ENCODE peak calls at places on chromosomes 1 and 21, in ten cellular contexts. N is prostate gland, M is uterus, F is Peyer's patch, Z is transverse colon, V is tibial nerve, I is IMR-90, B is stomach, K is K562, O is body of pancreas. R is an unnamed sample.

GRCh38 chr21:33069645-33069993 is 322 bp upstream of the OLIG1 start:
- DNase-seq in N (no peak), K (no peak), V (no peak), I (no peak), F (no peak), O (no peak), M (no peak), B (no peak), Z (no peak), R (no peak)

GRCh38 chr1:156504062-156504813 is 3.7 kb upstream of the MEF2D start:
- DNase-seq in V (no peak), O (no peak), K (no peak), F (peak), I (peak), B (no peak), Z (peak), M (no peak), N (no peak), R (no peak)

GRCh38 chr1:12774801-12775345 is 1.3 kb downstream of the PRAMEF12 start:
- DNase-seq in K (no peak), N (no peak), I (no peak), F (no peak), B (no peak), V (no peak), O (no peak), Z (no peak), M (no peak), R (no peak)

GRCh38 chr1:226736001-226736907 is 2.8 kb downstream of the ITPKB start:
- DNase-seq in Z (peak), O (no peak), K (no peak), B (no peak), N (no peak), I (no peak), M (peak), F (no peak), V (no peak), R (no peak)

GRCh38 chr1:201184734-201185453 is 5.7 kb upstream of the IGFN1 start:
- DNase-seq in M (peak), F (no peak), I (peak), K (peak), B (peak), Z (peak), V (no peak), N (peak), O (peak), R (no peak)

GRCh38 chr1:12336436-12336835 is 106.6 kb downstream of the VPS13D start:
- DNase-seq in N (no peak), B (no peak), F (no peak), O (peak), I (peak), Z (no peak), V (no peak), M (no peak), K (no peak), R (no peak)

GRCh38 chr1:114323959-114324825 is 170.5 kb upstream of the SYT6 start:
- DNase-seq in Z (no peak), F (no peak), B (no peak), O (no peak), M (peak), I (no peak), V (no peak), K (no peak), N (no peak), R (no peak)

GRCh38 chr1:21278208-21278861 is 11.9 kb downstream of the ECE1 start:
- DNase-seq in M (no peak), B (no peak), N (peak), K (no peak), O (no peak), Z (no peak), F (no peak), V (peak), I (no peak), R (no peak)

GRCh38 chr1:234512376-234512965 is 33.5 kb upstream of the TARBP1 start:
- DNase-seq in B (no peak), I (no peak), K (no peak), N (no peak), M (no peak), F (no peak), O (no peak), V (no peak), Z (no peak), R (no peak)

GRCh38 chr1:242147096-242147976 is 148.4 kb upstream of the MAP1LC3C start:
- DNase-seq in K (no peak), M (no peak), B (no peak), I (no peak), O (no peak), F (no peak), Z (no peak), V (no peak), N (no peak), R (no peak)

GRCh38 chr1:236102611-236103010 is 37.7 kb upstream of the NID1 start:
- DNase-seq in V (no peak), N (no peak), B (no peak), F (no peak), I (no peak), M (no peak), K (no peak), Z (no peak), O (no peak), R (no peak)

GRCh38 chr1:222618880-222619321 is 1.0 kb downstream of the MIA3 start:
- DNase-seq in B (no peak), M (no peak), I (peak), Z (peak), F (no peak), V (no peak), N (no peak), K (peak), O (peak), R (no peak)

GRCh38 chr1:101371259-101371658 is 134.4 kb downstream of the S1PR1 start:
- DNase-seq in I (peak), V (no peak), M (no peak), F (no peak), B (no peak), O (no peak), N (no peak), Z (no peak), K (no peak), R (no peak)

GRCh38 chr1:81702079-81702715 is 98.5 kb upstream of the ADGRL2 start:
- DNase-seq in K (no peak), F (no peak), V (no peak), B (no peak), M (no peak), O (no peak), N (no peak), I (no peak), Z (no peak), R (no peak)

GRCh38 chr1:89822109-89822962 is 1.5 kb downstream of the LRRC8D start:
- DNase-seq in K (peak), V (no peak), Z (peak), M (no peak), F (no peak), O (no peak), B (no peak), N (no peak), I (no peak), R (no peak)

GRCh38 chr1:102019530-102019929 is 22.8 kb upstream of the OLFM3 start:
- DNase-seq in B (no peak), O (no peak), M (no peak), N (no peak), F (no peak), V (no peak), Z (no peak), I (no peak), K (no peak), R (no peak)

GRCh38 chr1:15849775-15850449 is 2.4 kb downstream of the SPEN start:
- DNase-seq in I (peak), O (peak), V (no peak), K (peak), B (peak), Z (peak), N (peak), M (peak), F (no peak), R (no peak)

GRCh38 chr21:35882791-35883240 is 177.5 kb downstream of the SETD4 start:
- DNase-seq in Z (no peak), N (no peak), O (peak), M (no peak), V (no peak), F (no peak), K (no peak), B (no peak), I (peak), R (peak)

GRCh38 chr1:180893614-180894013 is 19.1 kb upstream of the KIAA1614 start:
- DNase-seq in Z (no peak), V (no peak), F (no peak), K (no peak), M (no peak), B (no peak), N (no peak), O (no peak), I (no peak), R (no peak)

GRCh38 chr1:64337476-64337875 is 132.5 kb upstream of the CACHD1 start:
- DNase-seq in Z (no peak), B (no peak), N (no peak), I (no peak), K (no peak), O (no peak), F (no peak), V (no peak), M (no peak), R (no peak)

GRCh38 chr1:226447932-226448670 is 40.2 kb upstream of the PARP1 start:
- DNase-seq in V (no peak), F (no peak), O (no peak), N (no peak), I (peak), Z (no peak), B (no peak), K (no peak), M (no peak), R (no peak)

GRCh38 chr1:154760469-154760933 is 109.6 kb downstream of the KCNN3 start:
- DNase-seq in F (peak), B (peak), V (no peak), M (peak), Z (peak), N (peak), I (no peak), O (peak), K (peak), R (peak)

GRCh38 chr1:228873714-228874113 is 138.4 kb downstream of the RHOU start:
- DNase-seq in M (no peak), I (no peak), O (no peak), K (no peak), Z (no peak), N (no peak), B (no peak), V (no peak), F (no peak), R (no peak)

GRCh38 chr1:162756523-162756922 is 34.0 kb upstream of the HSD17B7 start:
- DNase-seq in O (no peak), B (no peak), M (no peak), V (no peak), Z (no peak), K (no peak), F (no peak), I (peak), N (no peak), R (no peak)

DNA sequence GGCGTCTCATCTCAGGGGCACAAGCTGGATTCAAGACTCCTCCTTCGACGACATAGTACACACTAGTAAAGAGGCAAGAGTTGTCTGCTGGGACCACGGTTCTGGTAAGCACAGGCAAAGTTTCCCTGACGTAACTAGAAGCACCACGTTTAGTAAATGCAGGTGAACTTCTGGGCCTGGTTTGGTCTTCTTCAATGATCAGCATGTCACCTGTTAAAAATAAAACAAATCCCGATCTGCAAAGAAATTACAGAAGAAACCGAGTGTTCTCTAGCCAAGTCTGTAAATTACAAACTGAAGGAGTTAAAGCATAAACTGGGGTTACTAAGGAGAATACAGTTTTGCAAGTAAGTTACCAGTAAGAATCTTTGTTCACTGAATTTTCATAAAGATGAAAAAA is 1.5 kb downstream of the YOD1 start:
- DNase-seq in I (no peak), O (no peak), V (no peak), B (no peak), M (no peak), F (no peak), Z (no peak), K (no peak), N (no peak), R (no peak)
- H3K27ac ChIP-seq in I (no peak), O (no peak), V (no peak), B (peak), M (peak), F (no peak), Z (peak), K (peak), N (peak), R (no peak)

GRCh38 chr1:29523531-29523930 is 287.2 kb downstream of the PTPRU start:
- DNase-seq in M (no peak), B (peak), O (no peak), N (no peak), I (no peak), K (no peak), V (no peak), F (no peak), Z (no peak), R (no peak)

GRCh38 chr1:29525941-29526340 is 289.6 kb downstream of the PTPRU start:
- DNase-seq in I (no peak), M (no peak), O (no peak), N (no peak), V (no peak), B (peak), Z (no peak), F (peak), K (no peak), R (no peak)

GRCh38 chr1:29524285-29525065 is 288.2 kb downstream of the PTPRU start:
- DNase-seq in I (no peak), K (no peak), N (no peak), B (peak), M (no peak), V (no peak), O (no peak), F (peak), Z (no peak), R (peak)

GRCh38 chr1:29529677-29530278 is 293.5 kb downstream of the PTPRU start:
- DNase-seq in V (no peak), F (no peak), Z (no peak), O (no peak), K (no peak), N (no peak), I (no peak), M (no peak), B (no peak), R (no peak)

GRCh38 chr1:29527314-29528004 is 291.1 kb downstream of the PTPRU start:
- DNase-seq in N (no peak), O (no peak), I (no peak), K (no peak), B (peak), F (peak), M (no peak), Z (no peak), V (no peak), R (peak)
- TF ChIP-seq POLR2A in N (no peak), O (no peak), I (no peak), K (no peak), B (no peak), F (no peak), M (no peak), Z (no peak), V (no peak), R (no peak)

GRCh38 chr1:24441996-24442668 is 26.5 kb downstream of the NIPAL3 start:
- DNase-seq in O (no peak), Z (no peak), V (no peak), I (no peak), M (no peak), N (no peak), F (no peak), B (no peak), K (no peak), R (no peak)
- H3K27ac ChIP-seq in O (no peak), Z (no peak), V (no peak), I (no peak), M (no peak), N (no peak), F (no peak), B (no peak), K (no peak), R (peak)

DNA sequence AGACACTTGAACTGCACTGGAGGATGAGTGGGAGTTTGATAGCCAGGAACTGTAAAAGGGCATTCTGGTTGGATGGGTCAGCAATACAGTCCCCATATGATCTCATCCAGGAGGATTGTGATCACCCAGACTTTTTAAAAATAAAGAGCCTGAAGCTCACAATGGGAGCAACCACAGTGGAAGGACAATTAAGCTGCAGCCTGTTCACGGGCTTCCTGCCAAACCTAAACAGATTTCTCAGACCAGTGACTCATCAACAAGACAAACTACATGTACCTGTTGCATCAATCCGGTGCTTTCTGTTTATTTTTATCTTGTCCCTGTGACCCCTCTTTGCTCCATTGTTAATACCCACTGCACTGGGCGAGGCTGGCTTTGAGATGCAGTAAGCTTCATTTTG is 52.3 kb downstream of the PAPPA2 start:
- DNase-seq in I (peak), N (no peak), Z (no peak), K (no peak), F (no peak), O (no peak), V (no peak), B (no peak), M (no peak), R (no peak)
- TF ChIP-seq POLR2A in I (no peak), N (no peak), Z (no peak), K (no peak), F (no peak), O (no peak), V (no peak), B (no peak), M (no peak), R (no peak)

GRCh38 chr1:203406446-203407045 is 55.6 kb upstream of the FMOD start:
- DNase-seq in V (peak), Z (no peak), K (no peak), F (no peak), B (no peak), M (peak), N (no peak), O (no peak), I (no peak), R (no peak)

GRCh38 chr1:203404546-203404945 is 53.6 kb upstream of the FMOD start:
- DNase-seq in B (no peak), O (no peak), F (no peak), Z (no peak), K (no peak), I (no peak), V (no peak), M (no peak), N (no peak), R (no peak)

GRCh38 chr1:203407301-203407700 is 56.4 kb upstream of the FMOD start:
- DNase-seq in V (no peak), Z (peak), K (no peak), O (no peak), B (no peak), F (no peak), M (no peak), N (no peak), I (no peak), R (no peak)

GRCh38 chr1:203403586-203403985 is 52.7 kb upstream of the FMOD start:
- DNase-seq in F (no peak), B (no peak), V (no peak), I (no peak), M (no peak), Z (no peak), N (no peak), K (no peak), O (no peak), R (no peak)

GRCh38 chr1:203405703-203406430 is 54.9 kb upstream of the FMOD start:
- DNase-seq in I (no peak), K (no peak), Z (no peak), N (no peak), V (no peak), M (no peak), F (no peak), B (no peak), O (no peak), R (no peak)
- H3K27ac ChIP-seq in I (no peak), K (no peak), Z (peak), N (peak), V (peak), M (peak), F (peak), B (peak), O (no peak), R (peak)

GRCh38 chr1:57036896-57037295 is 71.1 kb upstream of the C8B start:
- DNase-seq in I (no peak), O (no peak), B (no peak), F (no peak), Z (no peak), K (no peak), V (no peak), M (no peak), N (no peak), R (no peak)

GRCh38 chr1:57034713-57035112 is 68.9 kb upstream of the C8B start:
- DNase-seq in K (no peak), N (no peak), F (no peak), Z (no peak), M (no peak), V (no peak), I (no peak), B (no peak), O (no peak), R (no peak)

DNA sequence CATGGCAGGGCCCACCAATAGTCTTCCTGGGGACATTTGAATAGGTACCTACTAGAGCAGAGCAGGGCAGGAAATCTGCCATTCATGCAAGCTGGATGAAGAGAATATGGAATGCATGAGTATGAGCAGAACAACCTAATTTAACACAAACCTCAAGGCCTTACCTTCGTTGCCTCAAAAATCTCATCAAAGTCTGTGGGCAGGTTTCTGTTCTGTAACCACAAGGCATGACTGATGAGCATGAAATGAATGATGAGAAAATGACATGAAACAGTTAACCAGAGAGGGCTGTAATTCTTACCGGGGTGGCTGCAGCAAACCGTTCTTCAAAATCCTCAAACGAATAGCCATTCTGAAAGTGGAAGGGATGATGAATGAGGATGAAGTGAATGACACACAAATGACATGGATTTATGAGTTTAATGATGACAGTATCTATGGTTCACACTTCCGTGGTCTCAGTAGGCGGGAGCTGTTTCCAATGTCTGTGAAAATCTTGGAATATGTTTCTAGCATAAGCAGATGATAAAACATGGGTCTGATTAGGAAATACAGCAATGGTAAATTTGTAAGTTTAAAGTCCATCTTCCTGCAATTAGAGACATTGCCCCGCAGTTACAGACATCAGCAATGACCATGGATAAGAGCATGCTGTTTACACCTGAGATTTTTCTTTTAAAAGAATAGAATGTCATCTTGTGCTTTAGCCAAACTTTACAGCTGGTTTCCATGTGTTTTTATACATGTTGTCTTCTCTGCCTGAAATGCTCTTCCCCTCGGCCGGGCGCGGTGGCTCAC is 67.6 kb upstream of the C8B start:
- DNase-seq in I (no peak), K (no peak), V (no peak), F (no peak), B (no peak), M (no peak), O (no peak), N (no peak), Z (no peak), R (no peak)
- TF ChIP-seq POLR2A in I (no peak), K (no peak), V (no peak), F (no peak), B (no peak), M (no peak), O (no peak), N (no peak), Z (no peak), R (no peak)

GRCh38 chr1:67753776-67754525 is 69.0 kb downstream of the GADD45A start:
- DNase-seq in N (no peak), V (no peak), O (no peak), K (peak), Z (no peak), I (no peak), M (no peak), B (no peak), F (peak), R (peak)
- H3K27ac ChIP-seq in N (no peak), V (peak), O (no peak), K (no peak), Z (no peak), I (no peak), M (no peak), B (peak), F (peak), R (peak)

DNA sequence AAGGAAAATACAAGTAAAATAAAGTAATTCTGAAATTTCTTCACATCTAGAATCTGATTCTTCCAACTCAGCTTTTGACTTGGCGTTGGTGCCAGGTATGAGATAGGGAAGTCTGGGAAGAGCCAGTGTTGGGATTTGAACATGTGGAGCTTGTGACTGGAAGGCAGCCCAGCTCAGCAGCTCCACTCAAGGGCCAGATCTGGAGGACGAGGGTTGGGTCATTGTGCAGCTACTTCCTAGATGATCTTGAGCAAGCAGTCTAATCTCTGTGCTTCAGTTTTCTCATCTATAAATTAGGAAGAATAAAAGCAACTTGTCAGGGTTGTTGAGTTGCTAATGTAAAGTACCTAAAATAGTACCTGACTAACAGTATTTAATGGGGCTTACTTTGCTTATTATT is 5.0 kb downstream of the ADARB1 start:
- DNase-seq in Z (no peak), M (no peak), I (no peak), O (no peak), B (no peak), F (no peak), V (no peak), K (no peak), N (no peak), R (no peak)
- TF ChIP-seq POLR2A in Z (no peak), M (no peak), I (no peak), O (no peak), B (no peak), F (no peak), V (no peak), K (no peak), N (no peak), R (no peak)